ENCODE peak calls at places on chromosomes 4 and X, in five cellular contexts. R is body of pancreas, V is H7, M is GM23248, F is GM23338. W is an unnamed sample. For H3K27me3, the result is how much of the 10 kb centered on the place peaks cover.

GRCh38 chrX:39896951-39897740 is 200.6 kb downstream of the BCOR start:
- DNase-seq in R (peak), V (peak), M (peak), F (peak), W (no peak)

GRCh38 chr4:53592686-53593641 is 1.7 kb upstream of the LNX1 start:
- DNase-seq in R (peak), V (peak), M (no peak), F (peak), W (peak)

GRCh38 chr4:17512973-17513665 is 1.2 kb upstream of the QDPR start:
- DNase-seq in R (no peak), V (no peak), M (no peak), F (no peak), W (no peak)

GRCh38 chr4:156336516-156336915 is 382.9 kb upstream of the CTSO start:
- DNase-seq in R (no peak), V (no peak), M (no peak), F (no peak), W (no peak)

GRCh38 chr4:1615786-1616573 is 68.1 kb downstream of the FAM53A start:
- DNase-seq in R (no peak), V (no peak), M (peak), F (no peak), W (no peak)

GRCh38 chr4:171924761-171925376 is 111.7 kb downstream of the GALNTL6 start:
- DNase-seq in R (no peak), V (no peak), M (no peak), F (peak), W (no peak)

GRCh38 chr4:98181815-98182214 is 38.5 kb upstream of the STPG2 start:
- DNase-seq in R (no peak), V (no peak), M (peak), F (peak), W (no peak)

GRCh38 chr4:154332681-154333421 is 158.7 kb downstream of the DCHS2 start:
- DNase-seq in R (peak), V (peak), M (no peak), F (peak), W (peak)

GRCh38 chrX:97843200-97843811 is 959.6 kb downstream of the RPA4 start:
- DNase-seq in R (no peak), V (peak), M (no peak), F (no peak), W (no peak)

GRCh38 chr4:159398236-159398638 is 295.4 kb downstream of the RAPGEF2 start:
- DNase-seq in R (no peak), V (no peak), M (peak), F (no peak), W (no peak)

GRCh38 chr4:179307297-179308136 is 1865.3 kb upstream of the AGA start:
- DNase-seq in R (peak), V (peak), M (peak), F (peak), W (peak)

GRCh38 chr4:6263541-6264540 is 5.8 kb upstream of the WFS1 start:
- DNase-seq in R (peak), V (no peak), M (peak), F (peak), W (peak)

GRCh38 chr4:109016200-109016599 is 253.3 kb upstream of the ETNPPL start:
- DNase-seq in R (no peak), V (no peak), M (no peak), F (no peak), W (no peak)

GRCh38 chr4:13537832-13538177 is 6.5 kb downstream of the NKX3-2 start:
- DNase-seq in R (no peak), V (peak), M (no peak), F (peak), W (no peak)

GRCh38 chr4:144757969-144758368 is 112.0 kb downstream of the HHIP start:
- DNase-seq in R (no peak), V (no peak), M (no peak), F (no peak), W (no peak)

GRCh38 chrX:38142598-38142997 is 78.1 kb downstream of the SRPX start:
- DNase-seq in R (no peak), V (no peak), M (peak), F (no peak), W (no peak)

GRCh38 chr4:14168919-14169318 is 541.4 kb upstream of the BOD1L1 start:
- DNase-seq in R (peak), V (no peak), M (peak), F (no peak), W (peak)

GRCh38 chr4:37663552-37663951 is 22.6 kb downstream of the RELL1 start:
- DNase-seq in R (no peak), V (no peak), M (no peak), F (no peak), W (no peak)

GRCh38 chr4:62644372-62644771 is 1444.2 kb downstream of the ADGRL3 start:
- DNase-seq in R (no peak), V (peak), M (no peak), F (peak), W (peak)

GRCh38 chr4:71473541-71474240 is 134.9 kb downstream of the SLC4A4 start:
- DNase-seq in R (no peak), V (no peak), M (peak), F (no peak), W (no peak)

GRCh38 chrX:98380556-98380955 is 1496.8 kb downstream of the RPA4 start:
- DNase-seq in R (no peak), V (no peak), M (no peak), F (peak), W (no peak)

GRCh38 chr4:54941994-54942552 is 183.3 kb downstream of the KDR start:
- DNase-seq in R (peak), V (no peak), M (no peak), F (no peak), W (no peak)

GRCh38 chrX:119272882-119273806 is 37.1 kb downstream of the PGRMC1 start:
- DNase-seq in R (peak), V (peak), M (peak), F (peak), W (peak)

GRCh38 chr4:147096667-147097604 is 151.3 kb upstream of the TTC29 start:
- DNase-seq in R (no peak), V (peak), M (peak), F (peak), W (peak)

GRCh38 chrX:45233541-45233940 is 32.9 kb upstream of the DIPK2B start:
- DNase-seq in R (no peak), V (no peak), M (peak), F (no peak), W (no peak)

GRCh38 chr4:39032218-39033085 is at the start of gene TMEM156:
- DNase-seq in R (no peak), V (no peak), M (peak), F (no peak), W (peak)

DNA sequence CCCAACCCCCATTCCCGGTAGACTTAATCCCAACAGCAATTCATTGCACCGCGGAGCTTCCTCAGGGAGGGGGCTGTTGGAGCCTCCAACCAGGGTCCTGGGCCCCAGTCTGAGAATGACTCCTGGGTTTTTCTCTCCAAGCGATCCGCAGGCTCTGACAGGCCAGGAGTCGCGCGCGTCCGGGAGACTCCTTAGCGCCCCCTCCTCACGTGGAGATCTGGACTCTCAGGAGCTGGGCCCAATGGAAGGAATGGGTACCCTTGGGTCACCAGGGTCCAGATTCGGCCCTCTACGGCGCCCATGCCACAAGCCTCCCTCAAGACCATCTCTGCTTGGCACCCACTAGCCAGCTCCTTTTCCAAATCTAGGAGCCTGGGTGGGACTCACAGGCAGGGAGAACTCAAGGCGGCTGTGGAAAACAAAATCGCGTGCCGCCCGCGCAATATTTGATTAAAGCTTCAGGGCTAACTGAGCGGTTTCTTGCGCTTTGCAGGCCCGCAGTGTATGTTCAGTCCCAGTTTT is 7.1 kb downstream of the HAND2 start:
- DNase-seq in R (no peak), V (no peak), M (peak), F (no peak), W (no peak)
- H3K4me3 ChIP-seq in R (no peak), V (no peak), M (peak), F (peak), W (no peak)

GRCh38 chrX:153642313-153642654 is 4.7 kb upstream of the DUSP9 start:
- DNase-seq in R (no peak), V (peak), M (peak), F (peak), W (no peak)

GRCh38 chrX:153642655-153643430 is 4.2 kb upstream of the DUSP9 start:
- DNase-seq in R (no peak), V (peak), M (no peak), F (peak), W (no peak)

GRCh38 chrX:153645151-153645550 is 1.9 kb upstream of the DUSP9 start:
- DNase-seq in R (no peak), V (peak), M (no peak), F (no peak), W (no peak)

GRCh38 chrX:153644356-153645125 is 2.5 kb upstream of the DUSP9 start:
- DNase-seq in R (no peak), V (peak), M (no peak), F (peak), W (no peak)

DNA sequence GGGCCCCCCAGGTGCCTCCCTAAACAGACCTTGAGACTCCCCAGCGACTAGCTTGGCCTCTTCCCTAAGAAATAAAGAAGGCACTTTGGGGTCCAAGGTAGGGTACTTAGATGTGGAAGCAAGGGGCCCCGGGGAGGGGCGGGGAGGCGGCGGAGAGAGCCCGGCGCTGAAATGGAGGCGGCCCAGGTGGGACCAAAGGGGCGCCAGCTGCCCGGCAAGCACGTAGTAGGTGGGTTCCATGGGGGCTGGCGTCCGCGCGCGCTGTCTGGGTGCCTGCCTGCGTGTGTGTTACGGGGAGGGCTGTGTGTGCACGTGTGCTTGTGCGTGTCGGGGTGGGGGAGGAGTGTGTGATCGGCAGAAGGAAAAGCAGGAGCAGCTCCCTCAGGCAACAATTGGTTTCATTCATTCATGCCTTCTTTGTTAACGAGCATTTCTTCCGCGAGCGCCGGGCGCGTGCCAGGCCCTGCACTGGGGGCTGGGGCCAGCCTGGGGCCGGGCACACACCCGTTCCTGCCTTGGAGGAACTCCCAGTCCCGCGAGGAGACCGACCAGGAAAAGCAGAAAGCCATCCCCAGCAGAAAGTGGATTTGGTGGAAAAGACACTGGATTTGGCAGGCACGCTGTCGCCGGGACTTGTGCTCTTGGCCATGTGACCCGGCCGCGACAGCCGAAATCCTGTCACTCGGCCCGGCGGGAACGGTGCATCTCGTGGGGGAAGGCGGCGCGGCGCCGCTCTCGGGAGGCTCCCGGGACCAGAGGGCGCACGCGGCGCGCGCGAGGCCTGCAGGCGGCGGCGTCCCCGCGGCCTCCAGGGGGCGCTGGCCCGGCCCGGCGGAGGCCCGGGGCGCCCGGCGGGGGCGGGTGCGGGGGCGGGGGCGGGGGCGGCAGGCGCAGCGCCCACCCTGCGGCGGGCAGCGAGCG is 3.3 kb upstream of the DUSP9 start:
- DNase-seq in R (peak), V (peak), M (peak), F (peak), W (no peak)
- H3K27me3 ChIP-seq in R (under half), V (half or more), M (under half), F (half or more), W (under half)

GRCh38 chrX:23797371-23798128 is 14.6 kb downstream of the SAT1 start:
- DNase-seq in R (peak), V (no peak), M (no peak), F (peak), W (no peak)
- H3K4me3 ChIP-seq in R (no peak), V (no peak), M (no peak), F (no peak), W (no peak)

DNA sequence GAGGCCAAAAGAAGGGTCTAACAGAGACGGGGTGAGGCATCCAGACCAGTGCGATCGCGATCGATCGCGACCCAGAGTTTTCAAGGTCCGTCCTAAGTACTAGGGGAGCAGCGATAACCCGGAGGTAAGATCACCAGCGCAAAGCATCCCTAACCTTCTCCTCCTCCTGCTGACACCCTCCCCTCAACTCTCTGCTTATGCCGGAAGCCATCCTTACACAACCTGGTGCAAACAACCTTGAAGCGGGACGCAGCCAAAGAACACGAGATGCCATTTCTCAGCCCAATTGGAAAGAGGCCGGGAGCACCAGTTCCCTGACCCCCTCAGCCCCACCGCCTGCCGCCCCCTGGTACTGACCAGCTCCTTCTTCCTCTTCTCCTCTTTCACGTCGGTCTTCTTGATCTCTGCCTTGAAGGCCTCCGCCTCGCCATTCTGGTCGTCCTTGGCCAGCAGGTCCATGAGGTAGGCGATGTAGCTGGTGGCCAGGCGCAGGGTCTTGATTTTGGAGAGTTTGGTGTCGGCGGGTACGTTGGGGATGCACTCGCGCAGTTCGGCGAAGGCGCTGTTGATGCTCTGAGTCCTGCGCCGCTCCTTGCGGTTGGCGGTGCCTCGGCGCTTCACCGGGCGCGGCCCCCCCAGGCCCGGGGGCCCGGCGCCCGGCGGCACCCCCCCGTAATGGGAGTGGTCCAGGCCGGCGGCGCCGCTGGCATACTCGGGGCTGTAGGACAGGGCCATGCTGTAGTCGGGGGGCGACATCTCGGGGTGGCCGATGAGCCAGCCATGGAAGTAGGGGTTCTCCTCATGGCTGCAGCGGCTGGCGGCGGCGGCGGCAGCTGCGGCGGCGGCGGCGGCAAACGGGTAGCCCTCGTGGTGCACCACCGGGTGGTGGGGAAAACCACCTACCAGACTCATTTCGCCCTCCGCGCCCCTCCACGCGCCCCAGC is 1.4 kb downstream of the HAND2 start:
- DNase-seq in R (no peak), V (peak), M (peak), F (peak), W (no peak)
- H3K27me3 ChIP-seq in R (under half), V (half or more), M (under half), F (half or more), W (under half)

DNA sequence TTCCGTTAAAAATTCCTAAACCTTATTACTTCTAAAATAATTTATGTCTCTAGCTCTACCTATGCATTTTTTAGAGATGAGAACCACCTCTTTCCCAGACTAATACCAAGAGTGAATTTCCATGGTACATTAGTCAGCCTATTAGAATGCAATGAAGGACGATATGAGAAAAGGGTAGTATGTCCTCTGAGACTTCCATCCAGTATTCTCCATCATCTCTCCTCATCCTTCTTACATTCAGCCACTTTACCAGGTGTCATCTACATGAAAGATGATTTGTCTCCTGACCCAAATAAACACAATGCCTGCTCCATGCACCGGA is 97.8 kb downstream of the MAB21L2 start:
- DNase-seq in R (no peak), V (no peak), M (peak), F (no peak), W (no peak)
- H3K4me3 ChIP-seq in R (no peak), V (no peak), M (no peak), F (no peak), W (no peak)